ENCODE peak calls at places on chromosomes 16 and 17, in eight cellular contexts. X is left lung, L is stomach, S is SJCRH30, Q is lower lobe of right lung, P is RWPE2, R is psoas muscle, O is A549. D is an unnamed sample.

GRCh38 chr16:85061566-85061965 is 34.0 kb downstream of the KIAA0513 start:
- DNase-seq in L (peak), Q (peak), P (no peak), X (peak), O (no peak), S (no peak), R (no peak), D (peak)

GRCh38 chr17:5588584-5588983 is 4.3 kb upstream of the NLRP1 start:
- DNase-seq in Q (no peak), X (no peak), O (no peak), P (no peak), R (no peak), S (no peak), L (no peak), D (no peak)

GRCh38 chr17:56912105-56912999 is 1.5 kb downstream of the TRIM25 start:
- DNase-seq in S (no peak), X (no peak), L (peak), O (no peak), R (peak), Q (no peak), P (no peak), D (peak)

GRCh38 chr17:81432873-81433451 is 37.7 kb downstream of the BAHCC1 start:
- DNase-seq in Q (peak), R (no peak), S (peak), X (peak), L (peak), O (peak), P (no peak), D (no peak)

GRCh38 chr17:30821751-30822723 is 2.5 kb downstream of the CRLF3 start:
- DNase-seq in X (no peak), L (no peak), R (no peak), S (no peak), Q (no peak), P (no peak), O (no peak), D (no peak)

GRCh38 chr17:75771334-75772281 is 6.6 kb upstream of the GALK1 start:
- DNase-seq in Q (no peak), X (no peak), O (no peak), L (no peak), S (no peak), R (no peak), P (peak), D (no peak)

GRCh38 chr16:50977064-50977621 is 173.9 kb downstream of the SALL1 start:
- DNase-seq in P (no peak), Q (no peak), R (no peak), O (no peak), X (no peak), L (no peak), S (no peak), D (no peak)

GRCh38 chr17:55705847-55706246 is 16.8 kb downstream of the TMEM100 start:
- DNase-seq in Q (no peak), S (no peak), O (peak), P (no peak), R (no peak), L (no peak), X (no peak), D (no peak)

GRCh38 chr17:37731056-37731455 is 13.8 kb downstream of the HNF1B start:
- DNase-seq in O (no peak), R (no peak), L (no peak), P (no peak), Q (no peak), X (no peak), S (no peak), D (no peak)

GRCh38 chr17:58352843-58353719 is 1.1 kb upstream of the SUPT4H1 start:
- DNase-seq in S (peak), O (no peak), L (no peak), R (no peak), P (no peak), X (peak), Q (peak), D (peak)

GRCh38 chr16:17416461-17417221 is 54.1 kb downstream of the XYLT1 start:
- DNase-seq in L (no peak), P (no peak), O (no peak), X (peak), Q (peak), S (no peak), R (no peak), D (no peak)

GRCh38 chr17:41689497-41690299 is 1.0 kb downstream of the EIF1 start:
- DNase-seq in S (peak), X (no peak), L (no peak), Q (no peak), P (no peak), R (no peak), O (peak), D (no peak)

GRCh38 chr17:74873874-74874614 is 1.2 kb upstream of the FDXR start:
- DNase-seq in P (no peak), S (peak), X (no peak), Q (no peak), O (peak), R (no peak), L (no peak), D (peak)

GRCh38 chr17:79792371-79792871 is 4.5 kb downstream of the CBX8 start:
- DNase-seq in S (no peak), P (no peak), L (no peak), Q (no peak), X (no peak), R (no peak), O (no peak), D (no peak)

GRCh38 chr17:40511667-40512221 is 10.3 kb upstream of the TNS4 start:
- DNase-seq in O (no peak), X (no peak), S (no peak), R (no peak), L (no peak), P (peak), Q (no peak), D (peak)

GRCh38 chr17:40511136-40511535 is 9.7 kb upstream of the TNS4 start:
- DNase-seq in R (no peak), S (no peak), X (peak), Q (no peak), P (no peak), L (no peak), O (no peak), D (no peak)

GRCh38 chr17:40514013-40514875 is 12.8 kb upstream of the TNS4 start:
- DNase-seq in L (no peak), S (no peak), Q (no peak), O (no peak), X (peak), P (peak), R (no peak), D (peak)

GRCh38 chr17:40510328-40510648 is 8.9 kb upstream of the TNS4 start:
- DNase-seq in X (peak), R (peak), S (no peak), P (peak), L (no peak), Q (no peak), O (peak), D (no peak)

GRCh38 chr17:40509626-40510327 is 8.4 kb upstream of the TNS4 start:
- DNase-seq in Q (no peak), P (no peak), O (no peak), S (no peak), L (no peak), R (no peak), X (peak), D (no peak)
- H3K27ac ChIP-seq in Q (no peak), P (peak), O (peak), S (no peak), L (no peak), R (no peak), X (no peak), D (no peak)

DNA sequence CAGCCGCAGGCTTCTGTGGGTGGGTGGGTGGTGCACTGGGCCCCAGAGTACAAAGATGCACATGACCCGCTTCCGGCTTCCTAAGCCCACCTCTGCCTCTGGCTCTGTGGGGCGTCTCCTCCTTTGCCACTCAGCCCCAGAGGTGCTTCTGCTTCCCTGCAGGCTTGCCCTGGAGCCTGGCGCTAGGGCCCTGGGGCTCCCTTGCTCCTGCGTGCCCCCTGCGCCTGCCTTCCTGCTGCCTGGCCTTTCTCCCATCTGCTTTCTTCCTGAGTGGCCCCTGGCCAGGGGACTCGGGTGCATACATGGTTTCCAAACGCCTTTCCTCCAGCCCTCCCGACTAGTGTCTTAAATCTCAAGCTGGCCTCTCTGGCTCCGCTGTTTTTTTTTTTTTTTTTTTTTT is 3.4 kb downstream of the WWOX start:
- DNase-seq in R (no peak), O (no peak), P (no peak), L (no peak), X (no peak), S (no peak), Q (no peak), D (no peak)
- H3K27ac ChIP-seq in R (no peak), O (no peak), P (no peak), L (no peak), X (no peak), S (no peak), Q (no peak), D (no peak)

GRCh38 chr17:63626551-63627228 is 4.5 kb downstream of the MAP3K3 start:
- DNase-seq in R (no peak), Q (no peak), O (no peak), S (no peak), X (no peak), P (no peak), L (no peak), D (no peak)
- H3K27ac ChIP-seq in R (peak), Q (peak), O (no peak), S (no peak), X (peak), P (no peak), L (no peak), D (no peak)

DNA sequence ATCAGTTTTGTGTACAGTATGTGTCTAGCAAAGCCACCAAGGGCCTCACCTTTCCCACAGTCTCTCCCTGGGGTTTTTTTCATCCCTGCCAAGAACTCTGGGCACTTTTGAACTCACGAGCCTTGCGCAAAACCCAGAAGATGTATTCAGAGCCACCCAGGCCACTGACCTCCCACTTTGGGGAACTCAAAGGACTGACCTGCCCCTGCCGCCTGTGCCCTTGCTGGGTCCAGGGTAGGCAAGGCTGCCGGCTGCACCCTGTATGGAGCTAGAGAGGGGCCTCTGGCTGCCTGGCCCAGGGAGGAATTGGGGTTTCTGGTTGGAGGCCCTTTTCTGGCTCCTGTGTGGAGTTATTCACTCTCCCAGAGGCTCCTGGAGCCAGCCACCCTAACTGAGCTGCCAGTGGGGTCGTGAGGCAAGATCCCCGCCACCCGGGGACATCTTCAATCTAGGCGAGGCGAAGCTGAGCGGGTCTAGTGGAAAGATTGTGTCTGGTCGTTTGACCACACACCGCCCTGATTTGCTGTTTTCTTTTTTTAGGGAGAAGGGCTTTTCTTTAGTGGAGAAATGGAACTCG is 1.9 kb downstream of the CDK5R1 start:
- DNase-seq in L (no peak), R (no peak), S (no peak), X (no peak), O (no peak), Q (peak), P (no peak), D (no peak)
- H3K27ac ChIP-seq in L (no peak), R (no peak), S (no peak), X (no peak), O (no peak), Q (no peak), P (no peak), D (no peak)

GRCh38 chr16:4322121-4323035 is 6.5 kb downstream of the GLIS2 start:
- DNase-seq in O (no peak), S (no peak), L (no peak), R (no peak), Q (no peak), X (no peak), P (peak), D (peak)
- H3K27ac ChIP-seq in O (peak), S (no peak), L (peak), R (no peak), Q (peak), X (peak), P (peak), D (peak)